ENCODE peak calls at places on chromosomes 6 and 20, in seven cellular contexts. O is omental fat pad, B is IMR-90, G is astrocyte, H is AG04450, N is right lobe of liver, D is dorsolateral prefrontal cortex. P is an unnamed sample.

GRCh38 chr6:169864148-169865030 is 113.0 kb downstream of the ERMARD start:
- DNase-seq in O (no peak), B (no peak), G (no peak), H (no peak), N (no peak), D (no peak), P (no peak)

GRCh38 chr6:85496856-85497255 is 47.0 kb downstream of the NT5E start:
- DNase-seq in O (no peak), B (no peak), G (no peak), H (no peak), N (no peak), D (no peak), P (no peak)

GRCh38 chr6:117483645-117484016 is 1.2 kb downstream of the DCBLD1 start:
- DNase-seq in O (no peak), B (peak), G (no peak), H (no peak), N (no peak), D (no peak), P (no peak)

GRCh38 chr6:29016559-29017427 is 11.7 kb upstream of the ZNF311 start:
- DNase-seq in O (peak), B (peak), G (peak), H (peak), N (peak), D (peak), P (peak)

GRCh38 chr6:3749991-3750323 is 1.6 kb downstream of the PXDC1 start:
- DNase-seq in O (no peak), B (peak), G (peak), H (no peak), N (peak), D (no peak), P (no peak)

GRCh38 chr20:35055445-35056276 is 36.9 kb downstream of the TRPC4AP start:
- DNase-seq in O (no peak), B (peak), G (peak), H (no peak), N (no peak), D (no peak), P (no peak)

GRCh38 chr6:11317885-11318771 is 85.7 kb upstream of the NEDD9 start:
- DNase-seq in O (peak), B (peak), G (peak), H (peak), N (peak), D (peak), P (no peak)

GRCh38 chr6:13877116-13877515 is 47.6 kb upstream of the RNF182 start:
- DNase-seq in O (no peak), B (peak), G (peak), H (peak), N (no peak), D (no peak), P (no peak)

GRCh38 chr20:760751-761417 is 7.4 kb downstream of the SLC52A3 start:
- DNase-seq in O (no peak), B (no peak), G (no peak), H (no peak), N (no peak), D (no peak), P (peak)

GRCh38 chr6:21228411-21228810 is 365.1 kb upstream of the SOX4 start:
- DNase-seq in O (no peak), B (peak), G (peak), H (no peak), N (no peak), D (no peak), P (no peak)

GRCh38 chr6:3929281-3929798 is 80.2 kb downstream of the FAM50B start:
- DNase-seq in O (no peak), B (peak), G (peak), H (no peak), N (no peak), D (no peak), P (no peak)

GRCh38 chr6:85544776-85545175 is 48.9 kb downstream of the SNX14 start:
- DNase-seq in O (no peak), B (peak), G (peak), H (no peak), N (no peak), D (no peak), P (no peak)

GRCh38 chr6:19209202-19209601 is 628.0 kb upstream of the ID4 start:
- DNase-seq in O (no peak), B (no peak), G (peak), H (no peak), N (no peak), D (no peak), P (no peak)

GRCh38 chr6:166904101-166904746 is 52.1 kb downstream of the RNASET2 start:
- DNase-seq in O (no peak), B (peak), G (peak), H (no peak), N (no peak), D (peak), P (no peak)

GRCh38 chr6:118606858-118607257 is 44.5 kb downstream of the CEP85L start:
- DNase-seq in O (no peak), B (no peak), G (no peak), H (no peak), N (no peak), D (no peak), P (no peak)

GRCh38 chr6:80134065-80134464 is 27.6 kb downstream of the BCKDHB start:
- DNase-seq in O (no peak), B (no peak), G (no peak), H (no peak), N (no peak), D (no peak), P (no peak)

GRCh38 chr6:54194067-54194466 is 82.8 kb downstream of the MLIP start:
- DNase-seq in O (no peak), B (peak), G (peak), H (peak), N (no peak), D (no peak), P (no peak)

GRCh38 chr20:4327956-4328355 is 312.6 kb upstream of the RNF24 start:
- DNase-seq in O (no peak), B (no peak), G (no peak), H (no peak), N (no peak), D (no peak), P (no peak)

GRCh38 chr20:36852187-36852586 is 23.8 kb upstream of the TLDC2 start:
- DNase-seq in O (no peak), B (no peak), G (no peak), H (no peak), N (no peak), D (peak), P (no peak)

GRCh38 chr20:25336561-25337422 is 53.8 kb downstream of the ABHD12 start:
- DNase-seq in O (no peak), B (peak), G (peak), H (no peak), N (no peak), D (peak), P (no peak)

GRCh38 chr6:31617010-31617409 is 2.0 kb downstream of the AIF1 start:
- DNase-seq in O (no peak), B (no peak), G (no peak), H (no peak), N (no peak), D (no peak), P (no peak)

GRCh38 chr6:111517965-111518364 is 34.9 kb upstream of the REV3L start:
- DNase-seq in O (no peak), B (no peak), G (no peak), H (no peak), N (no peak), D (no peak), P (no peak)

GRCh38 chr6:160863782-160864181 is 127.8 kb upstream of the MAP3K4 start:
- DNase-seq in O (no peak), B (no peak), G (no peak), H (no peak), N (no peak), D (no peak), P (no peak)

GRCh38 chr6:3782876-3783832 is 31.6 kb upstream of the PXDC1 start:
- DNase-seq in O (no peak), B (peak), G (no peak), H (peak), N (no peak), D (no peak), P (no peak)

GRCh38 chr20:38889792-38890496 is 36.3 kb upstream of the FAM83D start:
- DNase-seq in O (no peak), B (no peak), G (no peak), H (no peak), N (no peak), D (peak), P (no peak)

GRCh38 chr20:13259921-13260320 is 38.8 kb downstream of the ISM1 start:
- DNase-seq in O (no peak), B (no peak), G (no peak), H (no peak), N (no peak), D (no peak), P (no peak)

GRCh38 chr20:58749098-58749766 is 56.6 kb downstream of the NPEPL1 start:
- DNase-seq in O (no peak), B (no peak), G (no peak), H (no peak), N (no peak), D (no peak), P (no peak)

GRCh38 chr20:13749811-13750210 is 34.9 kb downstream of the ESF1 start:
- DNase-seq in O (no peak), B (no peak), G (no peak), H (no peak), N (no peak), D (no peak), P (no peak)

GRCh38 chr6:159106627-159107241 is 61.9 kb upstream of the TAGAP start:
- DNase-seq in O (peak), B (peak), G (peak), H (no peak), N (no peak), D (peak), P (no peak)

GRCh38 chr6:155313602-155314091 is 637 bp downstream of the TFB1M start:
- DNase-seq in O (no peak), B (no peak), G (no peak), H (no peak), N (no peak), D (no peak), P (no peak)

GRCh38 chr6:82775361-82775760 is 290.3 kb downstream of the UBE3D start:
- DNase-seq in O (no peak), B (peak), G (peak), H (no peak), N (no peak), D (no peak), P (no peak)

GRCh38 chr6:99819853-99820252 is 174.2 kb downstream of the MCHR2 start:
- DNase-seq in O (no peak), B (no peak), G (no peak), H (no peak), N (no peak), D (no peak), P (no peak)

GRCh38 chr20:61352381-61353260 is 100.6 kb downstream of the CDH4 start:
- DNase-seq in O (no peak), B (no peak), G (no peak), H (no peak), N (no peak), D (no peak), P (no peak)

GRCh38 chr6:3724451-3725144 is 26.9 kb downstream of the PXDC1 start:
- DNase-seq in O (no peak), B (no peak), G (no peak), H (no peak), N (no peak), D (no peak), P (no peak)

GRCh38 chr20:31835977-31836852 is 9.2 kb downstream of the FOXS1 start:
- DNase-seq in O (peak), B (peak), G (peak), H (peak), N (peak), D (peak), P (no peak)

GRCh38 chr6:108117427-108118358 is 43.2 kb upstream of the OSTM1 start:
- DNase-seq in O (no peak), B (peak), G (no peak), H (no peak), N (peak), D (no peak), P (peak)

GRCh38 chr20:62159835-62160234 is 16.3 kb downstream of the SS18L1 start:
- DNase-seq in O (no peak), B (peak), G (peak), H (no peak), N (no peak), D (peak), P (no peak)

GRCh38 chr6:30206799-30207618 is 6.2 kb downstream of the TRIM26 start:
- DNase-seq in O (no peak), B (peak), G (peak), H (no peak), N (peak), D (no peak), P (no peak)

GRCh38 chr6:4776967-4777925 is 1.0 kb downstream of the CDYL start:
- DNase-seq in O (no peak), B (peak), G (peak), H (no peak), N (no peak), D (no peak), P (no peak)

DNA sequence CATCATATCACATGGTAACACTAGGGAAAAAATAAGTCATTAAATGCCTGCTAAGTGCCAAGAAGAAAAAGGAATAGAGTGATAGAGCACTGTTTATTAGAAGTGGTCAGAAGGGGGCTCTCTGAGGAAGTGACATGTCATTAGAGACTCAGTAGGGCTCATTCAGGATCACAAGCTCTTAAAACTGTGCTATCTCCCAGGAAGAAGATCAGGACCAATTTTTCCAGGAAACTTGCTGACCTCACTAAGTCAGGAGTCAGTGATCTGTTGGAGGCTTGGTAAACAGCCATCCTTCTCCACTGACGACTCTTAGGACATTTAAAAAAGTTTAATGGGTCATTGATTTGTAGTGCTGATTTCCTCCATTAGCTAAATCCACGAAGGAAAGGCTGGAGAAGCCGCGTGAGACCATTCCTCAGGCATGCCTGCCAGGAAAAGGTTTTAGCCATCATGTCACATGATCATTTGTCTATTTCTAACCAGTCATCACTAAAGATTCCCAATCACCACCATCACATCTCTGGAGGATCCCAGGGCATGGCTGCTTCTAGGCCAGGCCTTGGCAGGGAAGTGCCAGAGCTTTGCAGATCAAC is 5.9 kb upstream of the PTPN1 start:
- DNase-seq in O (no peak), B (no peak), G (no peak), H (no peak), N (no peak), D (no peak), P (no peak)
- TF ChIP-seq CTCF in O (no peak), B (peak), G (peak), H (peak), N (peak), D (peak), P (no peak)

GRCh38 chr20:63578224-63579016 is 4.4 kb upstream of the HELZ2 start:
- DNase-seq in O (no peak), B (no peak), G (no peak), H (no peak), N (no peak), D (no peak), P (no peak)
- TF ChIP-seq CTCF in O (no peak), B (no peak), G (no peak), H (no peak), N (no peak), D (no peak), P (no peak)

GRCh38 chr6:168354338-168354737 is 34.8 kb upstream of the DACT2 start:
- DNase-seq in O (no peak), B (no peak), G (no peak), H (no peak), N (no peak), D (no peak), P (no peak)

GRCh38 chr6:168353041-168353440 is 33.5 kb upstream of the DACT2 start:
- DNase-seq in O (no peak), B (no peak), G (no peak), H (no peak), N (no peak), D (no peak), P (no peak)

GRCh38 chr6:168361766-168362165 is 42.2 kb upstream of the DACT2 start:
- DNase-seq in O (peak), B (no peak), G (no peak), H (no peak), N (no peak), D (no peak), P (no peak)

GRCh38 chr6:168359794-168360193 is 40.2 kb upstream of the DACT2 start:
- DNase-seq in O (no peak), B (no peak), G (no peak), H (no peak), N (no peak), D (no peak), P (no peak)

GRCh38 chr6:168355716-168356522 is 36.3 kb upstream of the DACT2 start:
- DNase-seq in O (no peak), B (no peak), G (no peak), H (no peak), N (peak), D (peak), P (peak)
- TF ChIP-seq CTCF in O (no peak), B (no peak), G (peak), H (no peak), N (peak), D (peak), P (peak)

GRCh38 chr6:157226026-157226639 is 97.2 kb downstream of the TMEM242 start:
- DNase-seq in O (no peak), B (peak), G (peak), H (no peak), N (no peak), D (no peak), P (no peak)

GRCh38 chr6:157229219-157229607 is 94.1 kb downstream of the TMEM242 start:
- DNase-seq in O (no peak), B (no peak), G (no peak), H (no peak), N (no peak), D (no peak), P (no peak)

GRCh38 chr6:157226761-157227160 is 96.6 kb downstream of the TMEM242 start:
- DNase-seq in O (no peak), B (no peak), G (peak), H (no peak), N (no peak), D (no peak), P (no peak)

GRCh38 chr6:157228421-157229218 is 94.7 kb downstream of the TMEM242 start:
- DNase-seq in O (no peak), B (no peak), G (no peak), H (no peak), N (no peak), D (peak), P (no peak)

GRCh38 chr6:157227202-157228166 is 95.8 kb downstream of the TMEM242 start:
- DNase-seq in O (no peak), B (no peak), G (no peak), H (no peak), N (no peak), D (no peak), P (no peak)
- TF ChIP-seq CTCF in O (no peak), B (peak), G (peak), H (peak), N (peak), D (no peak), P (peak)

P was measured in progenitor cell of endocrine pancreas.